ENCODE peak calls at places on chromosomes 4 and X, in nine cellular contexts. T is right lobe of liver, X is HCT116, J is upper lobe of left lung, Z is stomach, U is uterus, E is IMR-90, D is A549, H is sigmoid colon. N is an unnamed sample.

GRCh38 chr4:147736458-147736857 is 4.6 kb downstream of the ARHGAP10 start:
- DNase-seq in T (no peak), X (no peak), J (no peak), Z (no peak), U (no peak), E (peak; percentile 79), D (peak; percentile 15), H (no peak), N (no peak)

GRCh38 chr4:25654971-25655963 is at the start of gene SLC34A2:
- DNase-seq in T (peak; percentile 24), X (no peak), J (peak; percentile 79), Z (peak; percentile 33), U (no peak), E (no peak), D (no peak), H (no peak), N (no peak)

GRCh38 chr4:118981839-118982381 is 93.3 kb downstream of the SYNPO2 start:
- DNase-seq in T (peak; percentile 23), X (peak; percentile 55), J (peak; percentile 66), Z (peak; percentile 61), U (peak; percentile 81), E (peak; percentile 96), D (peak; percentile 50), H (peak; percentile 86), N (peak; percentile 71)

GRCh38 chr4:120850048-120850599 is 72.4 kb downstream of the PRDM5 start:
- DNase-seq in T (no peak), X (no peak), J (no peak), Z (no peak), U (no peak), E (peak; percentile 68), D (no peak), H (no peak), N (no peak)

GRCh38 chr4:187307131-187307530 is 583.5 kb upstream of the FAT1 start:
- DNase-seq in T (no peak), X (no peak), J (no peak), Z (no peak), U (no peak), E (peak; percentile 48), D (no peak), H (no peak), N (no peak)

GRCh38 chrX:130682990-130683389 is 220.0 kb downstream of the ENOX2 start:
- DNase-seq in T (no peak), X (no peak), J (no peak), Z (no peak), U (no peak), E (peak; percentile 59), D (no peak), H (no peak), N (no peak)

GRCh38 chr4:6909970-6910339 is 329 bp downstream of the TBC1D14 start:
- DNase-seq in T (peak; percentile 55), X (no peak), J (no peak), Z (no peak), U (no peak), E (no peak), D (peak; percentile 18), H (no peak), N (no peak)

GRCh38 chrX:54540289-54540688 is 10.3 kb downstream of the GNL3L start:
- DNase-seq in T (no peak), X (no peak), J (no peak), Z (no peak), U (peak; percentile 16), E (peak; percentile 72), D (no peak), H (no peak), N (peak; percentile 55)

GRCh38 chrX:124346064-124346876 is at the start of gene SH2D1A:
- DNase-seq in T (no peak), X (no peak), J (no peak), Z (no peak), U (no peak), E (no peak), D (no peak), H (no peak), N (no peak)

GRCh38 chr4:159374749-159375535 is 272.1 kb downstream of the RAPGEF2 start:
- DNase-seq in T (no peak), X (no peak), J (no peak), Z (no peak), U (no peak), E (peak; percentile 67), D (no peak), H (no peak), N (no peak)

GRCh38 chrX:121931567-121931966 is 884.2 kb downstream of the GLUD2 start:
- DNase-seq in T (no peak), X (no peak), J (no peak), Z (no peak), U (no peak), E (no peak), D (no peak), H (no peak), N (no peak)

GRCh38 chr4:178306565-178306964 is 864.3 kb upstream of the AGA start:
- DNase-seq in T (no peak), X (no peak), J (no peak), Z (no peak), U (no peak), E (peak; percentile 7), D (no peak), H (no peak), N (no peak)

GRCh38 chrX:135923353-135923752 is 29.8 kb downstream of the SAGE1 start:
- DNase-seq in T (no peak), X (peak; percentile 7), J (no peak), Z (no peak), U (no peak), E (no peak), D (peak; percentile 1), H (no peak), N (no peak)

GRCh38 chr4:121950680-121951569 is 935 bp downstream of the TRPC3 start:
- DNase-seq in T (peak; percentile 24), X (no peak), J (peak; percentile 28), Z (peak; percentile 27), U (peak; percentile 34), E (peak; percentile 18), D (peak; percentile 13), H (peak; percentile 67), N (no peak)

GRCh38 chrX:139844163-139844562 is 88.7 kb downstream of the ATP11C start:
- DNase-seq in T (no peak), X (no peak), J (no peak), Z (no peak), U (no peak), E (no peak), D (no peak), H (no peak), N (no peak)

GRCh38 chr4:162285753-162286152 is 122.0 kb upstream of the FSTL5 start:
- DNase-seq in T (no peak), X (no peak), J (no peak), Z (no peak), U (no peak), E (no peak), D (no peak), H (no peak), N (no peak)

GRCh38 chr4:38075370-38076152 is 115.4 kb downstream of the PTTG2 start:
- DNase-seq in T (no peak), X (no peak), J (peak; percentile 30), Z (no peak), U (no peak), E (peak; percentile 43), D (no peak), H (no peak), N (no peak)

GRCh38 chr4:141647982-141648381 is 11.6 kb downstream of the IL15 start:
- DNase-seq in T (no peak), X (no peak), J (no peak), Z (no peak), U (no peak), E (no peak), D (no peak), H (no peak), N (no peak)

GRCh38 chr4:47118192-47118879 is 87.0 kb downstream of the GABRB1 start:
- DNase-seq in T (no peak), X (no peak), J (no peak), Z (no peak), U (no peak), E (peak; percentile 81), D (no peak), H (no peak), N (no peak)

GRCh38 chr4:56530269-56531148 is 24.9 kb downstream of the ARL9 start:
- DNase-seq in T (peak; percentile 87), X (peak; percentile 62), J (peak; percentile 89), Z (peak; percentile 89), U (peak; percentile 94), E (peak; percentile 64), D (peak; percentile 38), H (peak; percentile 96), N (peak; percentile 92)

GRCh38 chr4:114041117-114041475 is 61.6 kb upstream of the ARSJ start:
- DNase-seq in T (no peak), X (no peak), J (no peak), Z (no peak), U (no peak), E (peak; percentile 57), D (no peak), H (no peak), N (no peak)
- H3K4me1 ChIP-seq in T (no peaks in the 10 kb centered on the region), X (no peaks in the 10 kb centered on the region), J (no peaks in the 10 kb centered on the region), Z (no peaks in the 10 kb centered on the region), U (no peaks in the 10 kb centered on the region), E (peaks cover 4% of the 10 kb centered on the region), D (peaks cover 23% of the 10 kb centered on the region), H (no peaks in the 10 kb centered on the region), N (no peaks in the 10 kb centered on the region)

DNA sequence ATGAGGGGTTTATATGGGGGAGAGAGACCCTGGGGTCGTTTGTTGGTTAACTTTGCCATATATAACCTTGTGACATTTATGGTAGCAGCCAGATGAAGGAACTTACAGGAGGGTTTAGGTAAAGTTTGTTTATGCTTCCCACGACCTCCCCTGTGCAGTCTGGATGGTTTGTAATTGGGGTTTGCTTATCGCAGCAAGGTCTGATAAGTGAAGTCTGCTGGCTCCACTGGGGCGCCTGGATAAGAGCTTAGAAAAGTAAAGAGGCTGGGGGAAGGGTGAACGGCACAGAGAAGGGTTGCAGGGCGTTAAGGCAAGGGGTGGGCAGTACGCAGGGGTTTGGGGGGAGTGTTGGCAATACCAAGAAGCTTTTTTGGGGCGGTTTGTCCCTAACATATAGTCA is 98.7 kb downstream of the KDM6A start:
- DNase-seq in T (no peak), X (no peak), J (no peak), Z (peak; percentile 54), U (no peak), E (no peak), D (no peak), H (no peak), N (no peak)
- H3K9me3 ChIP-seq in T (no peaks in the 10 kb centered on the region), X (no peaks in the 10 kb centered on the region), J (no peaks in the 10 kb centered on the region), Z (no peaks in the 10 kb centered on the region), U (no peaks in the 10 kb centered on the region), E (peaks cover 2% of the 10 kb centered on the region), D (peaks cover 4% of the 10 kb centered on the region), H (no peaks in the 10 kb centered on the region), N (peaks cover 10% of the 10 kb centered on the region)

GRCh38 chrX:1598021-1598875 is 6.8 kb downstream of the AKAP17A start:
- DNase-seq in T (no peak), X (no peak), J (no peak), Z (peak; percentile 22), U (no peak), E (no peak), D (no peak), H (no peak), N (no peak)
- TF ChIP-seq POLR2A in T (no peak), X (no peak), J (no peak), Z (no peak), U (no peak), E (no peak), D (no peak), H (no peak), N (no peak)

DNA sequence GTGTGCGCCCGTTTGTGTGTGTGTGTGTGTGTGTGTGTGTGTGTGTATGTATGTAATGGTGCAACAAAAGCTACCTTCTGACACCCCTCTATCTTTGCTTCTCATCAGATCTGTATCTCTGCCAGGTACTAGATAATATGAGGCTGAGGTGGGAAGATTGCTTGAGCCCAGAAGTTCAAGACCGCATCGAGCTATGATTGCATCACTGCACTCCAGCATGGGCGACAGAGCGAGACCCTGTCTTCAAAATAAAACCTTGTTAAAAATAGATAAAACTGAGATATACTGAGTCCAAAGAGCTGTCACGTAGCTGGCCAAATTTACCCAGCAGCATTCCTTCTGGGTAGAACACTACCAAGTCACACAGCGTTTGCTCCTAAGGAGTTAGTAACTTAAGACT is 18.4 kb downstream of the NLGN4X start:
- DNase-seq in T (no peak), X (no peak), J (no peak), Z (no peak), U (no peak), E (no peak), D (no peak), H (no peak), N (no peak)
- H3K4me1 ChIP-seq in T (no peaks in the 10 kb centered on the region), X (no peaks in the 10 kb centered on the region), J (no peaks in the 10 kb centered on the region), Z (no peaks in the 10 kb centered on the region), U (no peaks in the 10 kb centered on the region), E (no peaks in the 10 kb centered on the region), D (no peaks in the 10 kb centered on the region), H (no peaks in the 10 kb centered on the region), N (no peaks in the 10 kb centered on the region)

N was measured in heart left ventricle.